ENCODE peak calls at places on chromosomes 7 and 10, in four cellular contexts. R, O, J and P are unnamed samples.

GRCh38 chr10:33869089-33869488 is 534.6 kb upstream of the NRP1 start:
- DNase-seq in R (no peak), O (peak), J (no peak), P (peak)

GRCh38 chr7:101819183-101819582 is 1.8 kb downstream of the CUX1 start:
- DNase-seq in R (no peak), O (no peak), J (no peak), P (no peak)

GRCh38 chr10:113026679-113027078 is 76.6 kb downstream of the TCF7L2 start:
- DNase-seq in R (no peak), O (peak), J (no peak), P (peak)

GRCh38 chr7:133020501-133020900 is 61.4 kb downstream of the CHCHD3 start:
- DNase-seq in R (no peak), O (no peak), J (no peak), P (no peak)

GRCh38 chr7:91240546-91240945 is 23.7 kb upstream of the FZD1 start:
- DNase-seq in R (no peak), O (peak), J (no peak), P (peak)

GRCh38 chr10:98340261-98340675 is 72.3 kb upstream of the LOXL4 start:
- DNase-seq in R (no peak), O (no peak), J (no peak), P (peak)

GRCh38 chr10:113047605-113047962 is 97.5 kb downstream of the TCF7L2 start:
- DNase-seq in R (no peak), O (peak), J (no peak), P (no peak)

GRCh38 chr7:140605337-140605736 is 35.3 kb downstream of the DENND2A start:
- DNase-seq in R (no peak), O (no peak), J (no peak), P (peak)

GRCh38 chr10:7686351-7687171 is 16.6 kb upstream of the ITIH2 start:
- DNase-seq in R (no peak), O (no peak), J (no peak), P (no peak)

GRCh38 chr10:89563861-89564478 is 28.6 kb upstream of the SLC16A12 start:
- DNase-seq in R (no peak), O (peak), J (peak), P (peak)
- TF ChIP-seq CTCF in R (no peak), O (peak), J (peak), P (peak)

GRCh38 chr7:100781255-100781654 is 46.1 kb downstream of the EPHB4 start:
- DNase-seq in R (no peak), O (no peak), J (no peak), P (no peak)
- TF ChIP-seq CTCF in R (no peak), O (no peak), J (no peak), P (no peak)

GRCh38 chr7:73973091-73973490 is 54.9 kb upstream of the ELN start:
- DNase-seq in R (no peak), O (no peak), J (no peak), P (no peak)
- TF ChIP-seq CTCF in R (no peak), O (no peak), J (no peak), P (no peak)

DNA sequence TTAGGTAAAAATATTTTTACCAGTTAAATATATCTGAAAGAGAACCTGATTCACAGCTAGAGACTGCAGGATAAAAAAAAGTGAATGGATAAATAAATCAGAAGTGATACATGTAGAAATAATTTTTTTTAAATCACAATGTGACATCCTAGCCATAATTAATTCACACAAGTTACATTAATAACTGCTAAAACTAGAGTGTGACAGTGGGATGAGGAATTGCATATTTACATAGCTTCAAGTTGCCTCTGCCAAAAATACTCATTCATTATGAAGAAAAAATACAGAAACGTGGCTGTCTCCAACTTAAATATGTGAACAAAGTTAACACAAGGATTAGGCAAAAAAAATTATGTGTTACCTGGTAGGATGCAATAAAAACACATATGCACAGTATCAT is 473.5 kb upstream of the SEMA3A start:
- DNase-seq in R (no peak), O (no peak), J (no peak), P (no peak)
- TF ChIP-seq CTCF in R (no peak), O (no peak), J (no peak), P (no peak)

DNA sequence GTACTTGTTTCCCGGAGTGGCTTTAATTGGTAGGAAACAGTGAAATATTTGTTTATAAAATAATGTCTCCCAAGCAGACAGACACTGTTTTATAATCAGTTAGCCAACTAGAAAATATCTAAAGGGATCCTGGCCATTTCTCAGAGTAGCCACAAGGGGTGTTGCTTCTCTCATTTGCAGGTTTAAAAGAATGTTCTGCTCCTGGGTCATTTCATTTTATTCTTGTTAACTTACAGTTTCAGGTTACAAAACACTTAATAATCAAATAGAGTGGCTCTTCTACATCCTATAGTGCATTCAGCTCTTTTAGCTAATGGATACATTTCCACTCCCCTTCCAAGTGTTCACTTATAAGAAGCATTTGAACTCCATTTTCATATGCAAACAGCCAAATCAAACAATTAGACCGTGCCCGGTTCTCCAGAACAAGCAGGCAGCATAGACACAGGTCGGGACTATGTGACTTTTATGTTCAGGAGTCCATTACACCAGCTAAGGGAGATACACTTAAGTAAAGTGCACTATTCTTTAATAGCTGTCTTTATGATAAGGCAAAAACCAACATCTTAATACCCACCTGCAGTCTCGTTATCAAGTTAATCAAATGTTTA is 117.5 kb downstream of the TRIL start:
- DNase-seq in R (no peak), O (peak), J (no peak), P (no peak)
- TF ChIP-seq CTCF in R (no peak), O (peak), J (peak), P (peak)